ENCODE peak calls at places on chromosomes 13 and 19, in ten cellular contexts. One of them, this sample, is unnamed.

GRCh38 chr13:43786766-43787517 is at the start of gene ENOX1:
- DNase-seq in AG10803: peak
- DNase-seq in endodermal cell: peak
- DNase-seq in keratinocyte: no peak
- DNase-seq in nephron progenitor cell: peak
- DNase-seq in HFF-Myc: no peak
- DNase-seq in BJ: no peak
- DNase-seq in spleen: peak
- DNase-seq in HepG2: no peak
- DNase-seq in GM12865: peak
- DNase-seq in this sample: peak

GRCh38 chr19:3025516-3025890 is 3.6 kb downstream of the TLE2 start:
- DNase-seq in AG10803: no peak
- DNase-seq in endodermal cell: no peak
- DNase-seq in keratinocyte: no peak
- DNase-seq in nephron progenitor cell: no peak
- DNase-seq in HFF-Myc: no peak
- DNase-seq in BJ: no peak
- DNase-seq in spleen: no peak
- DNase-seq in HepG2: no peak
- DNase-seq in GM12865: no peak
- DNase-seq in this sample: no peak

GRCh38 chr13:40026174-40026585 is 370.7 kb downstream of the COG6 start:
- DNase-seq in AG10803: no peak
- DNase-seq in endodermal cell: no peak
- DNase-seq in keratinocyte: no peak
- DNase-seq in nephron progenitor cell: no peak
- DNase-seq in HFF-Myc: no peak
- DNase-seq in BJ: no peak
- DNase-seq in spleen: no peak
- DNase-seq in HepG2: no peak
- DNase-seq in GM12865: peak
- DNase-seq in this sample: no peak

GRCh38 chr19:44846455-44847143 is 502 bp downstream of the NECTIN2 start:
- DNase-seq in AG10803: peak
- DNase-seq in endodermal cell: peak
- DNase-seq in keratinocyte: no peak
- DNase-seq in nephron progenitor cell: peak
- DNase-seq in HFF-Myc: no peak
- DNase-seq in BJ: no peak
- DNase-seq in spleen: peak
- DNase-seq in HepG2: no peak
- DNase-seq in GM12865: no peak
- DNase-seq in this sample: peak

GRCh38 chr19:10762656-10763055 is 44.8 kb downstream of the DNM2 start:
- DNase-seq in AG10803: no peak
- DNase-seq in endodermal cell: no peak
- DNase-seq in keratinocyte: no peak
- DNase-seq in nephron progenitor cell: no peak
- DNase-seq in HFF-Myc: no peak
- DNase-seq in BJ: no peak
- DNase-seq in spleen: no peak
- DNase-seq in HepG2: no peak
- DNase-seq in GM12865: peak
- DNase-seq in this sample: no peak

GRCh38 chr19:12331211-12331941 is 2.1 kb downstream of the ZNF563 start:
- DNase-seq in AG10803: no peak
- DNase-seq in endodermal cell: no peak
- DNase-seq in keratinocyte: no peak
- DNase-seq in nephron progenitor cell: peak
- DNase-seq in HFF-Myc: no peak
- DNase-seq in BJ: no peak
- DNase-seq in spleen: peak
- DNase-seq in HepG2: peak
- DNase-seq in GM12865: peak
- DNase-seq in this sample: no peak

GRCh38 chr13:53238241-53238640 is 209.6 kb downstream of the OLFM4 start:
- DNase-seq in AG10803: no peak
- DNase-seq in endodermal cell: peak
- DNase-seq in keratinocyte: no peak
- DNase-seq in nephron progenitor cell: no peak
- DNase-seq in HFF-Myc: no peak
- DNase-seq in BJ: no peak
- DNase-seq in spleen: no peak
- DNase-seq in HepG2: no peak
- DNase-seq in GM12865: no peak
- DNase-seq in this sample: no peak

GRCh38 chr13:73683746-73684145 is 450.5 kb downstream of the KLF12 start:
- DNase-seq in AG10803: no peak
- DNase-seq in endodermal cell: no peak
- DNase-seq in keratinocyte: no peak
- DNase-seq in nephron progenitor cell: no peak
- DNase-seq in HFF-Myc: no peak
- DNase-seq in BJ: no peak
- DNase-seq in spleen: no peak
- DNase-seq in HepG2: no peak
- DNase-seq in GM12865: no peak
- DNase-seq in this sample: no peak

GRCh38 chr13:109517516-109517915 is 268.9 kb downstream of the IRS2 start:
- DNase-seq in AG10803: peak
- DNase-seq in endodermal cell: no peak
- DNase-seq in keratinocyte: no peak
- DNase-seq in nephron progenitor cell: no peak
- DNase-seq in HFF-Myc: no peak
- DNase-seq in BJ: no peak
- DNase-seq in spleen: no peak
- DNase-seq in HepG2: no peak
- DNase-seq in GM12865: no peak
- DNase-seq in this sample: peak

GRCh38 chr13:32669030-32669646 is 82.9 kb downstream of the PDS5B start:
- DNase-seq in AG10803: peak
- DNase-seq in endodermal cell: no peak
- DNase-seq in keratinocyte: no peak
- DNase-seq in nephron progenitor cell: no peak
- DNase-seq in HFF-Myc: peak
- DNase-seq in BJ: no peak
- DNase-seq in spleen: no peak
- DNase-seq in HepG2: peak
- DNase-seq in GM12865: peak
- DNase-seq in this sample: peak

GRCh38 chr19:43575955-43576451 is 402 bp downstream of the PINLYP start:
- DNase-seq in AG10803: no peak
- DNase-seq in endodermal cell: no peak
- DNase-seq in keratinocyte: no peak
- DNase-seq in nephron progenitor cell: no peak
- DNase-seq in HFF-Myc: no peak
- DNase-seq in BJ: no peak
- DNase-seq in spleen: peak
- DNase-seq in HepG2: no peak
- DNase-seq in GM12865: no peak
- DNase-seq in this sample: no peak

GRCh38 chr19:8500158-8500557 is 2.3 kb downstream of the PRAM1 start:
- DNase-seq in AG10803: no peak
- DNase-seq in endodermal cell: peak
- DNase-seq in keratinocyte: no peak
- DNase-seq in nephron progenitor cell: no peak
- DNase-seq in HFF-Myc: no peak
- DNase-seq in BJ: no peak
- DNase-seq in spleen: no peak
- DNase-seq in HepG2: no peak
- DNase-seq in GM12865: no peak
- DNase-seq in this sample: no peak

GRCh38 chr19:40836754-40837429 is 13.4 kb downstream of the CYP2A6 start:
- DNase-seq in AG10803: no peak
- DNase-seq in endodermal cell: no peak
- DNase-seq in keratinocyte: no peak
- DNase-seq in nephron progenitor cell: no peak
- DNase-seq in HFF-Myc: no peak
- DNase-seq in BJ: no peak
- DNase-seq in spleen: no peak
- DNase-seq in HepG2: no peak
- DNase-seq in GM12865: no peak
- DNase-seq in this sample: no peak

GRCh38 chr19:6023085-6023682 is 45.2 kb upstream of the RANBP3 start:
- DNase-seq in AG10803: peak
- DNase-seq in endodermal cell: no peak
- DNase-seq in keratinocyte: no peak
- DNase-seq in nephron progenitor cell: no peak
- DNase-seq in HFF-Myc: no peak
- DNase-seq in BJ: no peak
- DNase-seq in spleen: peak
- DNase-seq in HepG2: no peak
- DNase-seq in GM12865: no peak
- DNase-seq in this sample: peak

GRCh38 chr13:113962386-113962785 is 11.5 kb downstream of the C13orf46 start:
- DNase-seq in AG10803: no peak
- DNase-seq in endodermal cell: no peak
- DNase-seq in keratinocyte: no peak
- DNase-seq in nephron progenitor cell: no peak
- DNase-seq in HFF-Myc: no peak
- DNase-seq in BJ: no peak
- DNase-seq in spleen: peak
- DNase-seq in HepG2: no peak
- DNase-seq in GM12865: no peak
- DNase-seq in this sample: no peak

GRCh38 chr13:28376604-28377003 is 118.3 kb downstream of the FLT1 start:
- DNase-seq in AG10803: no peak
- DNase-seq in endodermal cell: no peak
- DNase-seq in keratinocyte: no peak
- DNase-seq in nephron progenitor cell: no peak
- DNase-seq in HFF-Myc: no peak
- DNase-seq in BJ: no peak
- DNase-seq in spleen: no peak
- DNase-seq in HepG2: no peak
- DNase-seq in GM12865: no peak
- DNase-seq in this sample: no peak

DNA sequence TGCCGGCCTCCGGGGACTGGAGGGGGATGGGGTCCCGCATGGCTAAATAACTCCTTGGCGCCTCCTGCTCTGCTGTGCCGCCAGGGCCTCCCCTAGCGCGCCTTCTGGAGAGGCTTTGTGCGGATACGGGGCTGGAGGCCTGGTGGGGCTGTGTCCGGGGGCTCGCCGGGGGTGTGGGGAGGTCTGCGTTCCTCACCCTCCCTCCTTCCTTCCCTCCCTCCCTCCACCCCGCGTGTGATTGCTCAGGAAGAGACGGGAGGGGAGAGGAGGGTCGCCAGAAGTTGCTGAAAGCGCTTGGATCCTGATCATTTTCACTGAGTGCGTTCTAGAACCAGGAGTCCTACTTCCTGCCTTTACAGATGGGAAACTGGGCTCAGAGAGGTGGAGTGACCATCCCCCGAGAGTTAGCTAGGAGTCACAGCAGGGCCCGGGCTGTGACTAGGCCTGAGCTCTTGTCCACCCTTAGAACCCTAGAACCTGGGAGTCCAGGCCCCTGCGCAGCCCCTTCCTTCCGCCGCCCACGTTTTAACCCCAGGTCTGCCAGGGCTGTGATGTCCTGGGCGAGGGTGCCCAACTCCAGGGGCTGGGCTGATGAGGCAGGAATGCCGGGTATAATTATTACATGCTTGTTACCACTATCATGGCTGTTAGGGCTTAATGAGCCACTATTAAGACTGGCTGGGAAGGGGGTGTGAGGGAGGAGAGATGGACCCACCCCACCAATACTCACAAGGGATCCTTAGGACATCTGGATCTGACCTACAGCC is 782 bp upstream of the JUND start:
- DNase-seq in AG10803: no peak
- DNase-seq in endodermal cell: no peak
- DNase-seq in keratinocyte: no peak
- DNase-seq in nephron progenitor cell: no peak
- DNase-seq in HFF-Myc: no peak
- DNase-seq in BJ: no peak
- DNase-seq in spleen: peak
- DNase-seq in HepG2: peak
- DNase-seq in GM12865: peak
- DNase-seq in this sample: no peak
- TF ChIP-seq CTCF in AG10803: no peak
- TF ChIP-seq CTCF in endodermal cell: no peak
- TF ChIP-seq CTCF in keratinocyte: peak
- TF ChIP-seq CTCF in nephron progenitor cell: no peak
- TF ChIP-seq CTCF in HFF-Myc: no peak
- TF ChIP-seq CTCF in BJ: peak
- TF ChIP-seq CTCF in spleen: no peak
- TF ChIP-seq CTCF in HepG2: no peak
- TF ChIP-seq CTCF in GM12865: no peak
- TF ChIP-seq CTCF in this sample: no peak

GRCh38 chr13:46342538-46342937 is 44.5 kb downstream of the RUBCNL start:
- DNase-seq in AG10803: no peak
- DNase-seq in endodermal cell: no peak
- DNase-seq in keratinocyte: no peak
- DNase-seq in nephron progenitor cell: no peak
- DNase-seq in HFF-Myc: no peak
- DNase-seq in BJ: no peak
- DNase-seq in spleen: no peak
- DNase-seq in HepG2: no peak
- DNase-seq in GM12865: no peak
- DNase-seq in this sample: no peak
- TF ChIP-seq CTCF in AG10803: no peak
- TF ChIP-seq CTCF in endodermal cell: peak
- TF ChIP-seq CTCF in keratinocyte: no peak
- TF ChIP-seq CTCF in nephron progenitor cell: no peak
- TF ChIP-seq CTCF in HFF-Myc: no peak
- TF ChIP-seq CTCF in BJ: no peak
- TF ChIP-seq CTCF in spleen: no peak
- TF ChIP-seq CTCF in HepG2: no peak
- TF ChIP-seq CTCF in GM12865: no peak
- TF ChIP-seq CTCF in this sample: no peak

DNA sequence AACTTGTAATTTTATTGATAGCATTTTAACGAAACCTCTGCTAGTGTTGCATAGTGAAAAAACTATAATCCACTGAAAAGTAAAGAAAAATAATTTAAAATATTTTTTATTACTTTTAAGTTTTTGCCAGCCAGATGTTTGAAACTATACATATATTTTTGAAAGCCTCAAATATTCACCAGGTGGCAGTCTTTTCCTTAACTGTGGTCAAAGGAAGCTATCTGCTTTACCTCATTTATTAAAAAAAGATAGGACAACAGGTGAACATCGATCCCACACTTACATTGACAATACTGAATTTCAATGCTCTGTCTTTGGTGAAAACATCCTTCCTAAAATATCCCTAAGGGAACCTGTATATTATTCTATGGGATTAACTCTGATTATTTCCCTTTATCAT is 100.5 kb downstream of the TRPC4 start:
- DNase-seq in AG10803: no peak
- DNase-seq in endodermal cell: no peak
- DNase-seq in keratinocyte: no peak
- DNase-seq in nephron progenitor cell: no peak
- DNase-seq in HFF-Myc: no peak
- DNase-seq in BJ: no peak
- DNase-seq in spleen: no peak
- DNase-seq in HepG2: peak
- DNase-seq in GM12865: no peak
- DNase-seq in this sample: peak
- TF ChIP-seq CTCF in AG10803: peak
- TF ChIP-seq CTCF in endodermal cell: peak
- TF ChIP-seq CTCF in keratinocyte: no peak
- TF ChIP-seq CTCF in nephron progenitor cell: no peak
- TF ChIP-seq CTCF in HFF-Myc: no peak
- TF ChIP-seq CTCF in BJ: peak
- TF ChIP-seq CTCF in spleen: no peak
- TF ChIP-seq CTCF in HepG2: no peak
- TF ChIP-seq CTCF in GM12865: no peak
- TF ChIP-seq CTCF in this sample: peak

GRCh38 chr19:29596885-29597525 is 9.1 kb upstream of the POP4 start:
- DNase-seq in AG10803: peak
- DNase-seq in endodermal cell: peak
- DNase-seq in keratinocyte: no peak
- DNase-seq in nephron progenitor cell: peak
- DNase-seq in HFF-Myc: no peak
- DNase-seq in BJ: no peak
- DNase-seq in spleen: no peak
- DNase-seq in HepG2: peak
- DNase-seq in GM12865: no peak
- DNase-seq in this sample: peak
- TF ChIP-seq CTCF in AG10803: peak
- TF ChIP-seq CTCF in endodermal cell: peak
- TF ChIP-seq CTCF in keratinocyte: peak
- TF ChIP-seq CTCF in nephron progenitor cell: peak
- TF ChIP-seq CTCF in HFF-Myc: peak
- TF ChIP-seq CTCF in BJ: peak
- TF ChIP-seq CTCF in spleen: no peak
- TF ChIP-seq CTCF in HepG2: peak
- TF ChIP-seq CTCF in GM12865: peak
- TF ChIP-seq CTCF in this sample: peak

This sample was measured in fibroblast of pulmonary artery.